ENCODE peak calls at places on chromosomes 5 and 9, in seven cellular contexts. X is fibroblast of mammary gland, V is DMS53, G is SHP77, E is RPMI7951, W is KBM-7, F is IMR-90. L is an unnamed sample.

GRCh38 chr5:5953641-5954040 is 424.7 kb downstream of the MED10 start:
- DNase-seq in F (no peak), W (no peak), G (no peak), V (no peak), X (no peak), E (no peak), L (no peak)

GRCh38 chr5:2102821-2103776 is 220.4 kb upstream of the IRX4 start:
- DNase-seq in E (no peak), W (no peak), V (no peak), F (no peak), G (no peak), X (no peak), L (no peak)

GRCh38 chr5:112174959-112175594 is 244.0 kb downstream of the EPB41L4A start:
- DNase-seq in W (peak), G (peak), V (peak), X (peak), E (peak), F (peak), L (no peak)

GRCh38 chr5:146032911-146033310 is 72.5 kb downstream of the PLAC8L1 start:
- DNase-seq in V (no peak), F (no peak), E (no peak), G (no peak), W (no peak), X (no peak), L (no peak)

GRCh38 chr9:120452631-120453030 is 127.3 kb downstream of the CDK5RAP2 start:
- DNase-seq in G (no peak), F (no peak), E (no peak), X (no peak), V (no peak), W (no peak), L (no peak)

GRCh38 chr9:137787786-137788505 is 89.6 kb upstream of the CACNA1B start:
- DNase-seq in W (no peak), V (no peak), F (no peak), X (no peak), G (no peak), E (no peak), L (no peak)

GRCh38 chr9:132026932-132027585 is 52.6 kb downstream of the MED27 start:
- DNase-seq in F (peak), V (no peak), X (no peak), W (no peak), E (peak), G (no peak), L (no peak)

GRCh38 chr9:133990366-133991210 is 1.5 kb downstream of the VAV2 start:
- DNase-seq in G (peak), W (no peak), X (peak), V (peak), E (peak), F (peak), L (peak)

GRCh38 chr5:100708625-100709171 is 173.5 kb downstream of the FAM174A start:
- DNase-seq in G (no peak), V (no peak), X (no peak), F (no peak), E (no peak), W (no peak), L (no peak)

GRCh38 chr5:137207023-137207760 is 291.9 kb downstream of the SPOCK1 start:
- DNase-seq in X (no peak), V (no peak), G (no peak), F (no peak), E (no peak), W (no peak), L (no peak)

GRCh38 chr9:3436629-3437028 is 89.2 kb downstream of the RFX3 start:
- DNase-seq in E (no peak), F (peak), G (no peak), W (no peak), V (no peak), X (peak), L (peak)

GRCh38 chr9:129352157-129352870 is 174.3 kb upstream of the IER5L start:
- DNase-seq in V (no peak), F (no peak), E (no peak), W (no peak), X (no peak), G (no peak), L (no peak)

L was measured in GM04504.